ENCODE peak calls at places on chromosomes 2 and 18, in ten cellular contexts. G is astrocyte of the spinal cord; R is choroid plexus epithelial cell; U is activated CD4-positive, CD25-positive, alpha-beta regulatory T cell treated with anti-CD3 and anti-CD28 coated beads, Interleukin-2, amount 50 U/mL, for 72 hours; V is WTC11; T is kidney epithelial cell; F is ovary; M is mesendoderm; C is NCI-H2171 treated with DMSO at 0.1 percent for 48 hours; Z is GM20000. P is an unnamed sample.
A peak's percentile ranks its signal among the peaks of the same experiment; 100 is the strongest.

GRCh38 chr18:56823986-56824385 is 172.8 kb downstream of the WDR7 start:
- DNase-seq in G (no peak), R (no peak), U (no peak), V (no peak), T (no peak), F (no peak), M (peak; percentile 18), C (no peak), Z (no peak), P (no peak)

GRCh38 chr2:74440378-74441110 is 1.2 kb downstream of the RTKN start:
- DNase-seq in G (peak; percentile 78), R (peak; percentile 77), U (no peak), V (peak; percentile 83), T (no peak), F (peak; percentile 67), M (peak; percentile 96), C (peak; percentile 82), Z (peak; percentile 98), P (peak; percentile 95)

GRCh38 chr2:219736196-219736595 is 108.8 kb downstream of the SLC4A3 start:
- DNase-seq in G (peak; percentile 80), R (peak; percentile 85), U (no peak), V (no peak), T (no peak), F (no peak), M (peak; percentile 82), C (peak; percentile 80), Z (peak; percentile 24), P (no peak)

GRCh38 chr2:156190532-156190931 is 142.0 kb downstream of the NR4A2 start:
- DNase-seq in G (no peak), R (no peak), U (no peak), V (no peak), T (no peak), F (no peak), M (no peak), C (no peak), Z (no peak), P (no peak)

GRCh38 chr2:215736653-215737290 is 276.6 kb downstream of the MREG start:
- DNase-seq in G (peak; percentile 60), R (peak; percentile 75), U (no peak), V (peak; percentile 31), T (no peak), F (no peak), M (peak; percentile 86), C (no peak), Z (no peak), P (no peak)

GRCh38 chr2:96107883-96108551 is 8.4 kb downstream of the ADRA2B start:
- DNase-seq in G (no peak), R (no peak), U (no peak), V (peak; percentile 38), T (no peak), F (peak; percentile 8), M (peak; percentile 16), C (no peak), Z (no peak), P (no peak)

GRCh38 chr18:21265971-21266673 is 24.1 kb downstream of the GREB1L start:
- DNase-seq in G (no peak), R (no peak), U (no peak), V (no peak), T (no peak), F (no peak), M (no peak), C (no peak), Z (no peak), P (no peak)

GRCh38 chr2:27977623-27978312 is 87.2 kb downstream of the BABAM2 start:
- DNase-seq in G (peak; percentile 94), R (peak; percentile 95), U (no peak), V (no peak), T (peak; percentile 75), F (no peak), M (no peak), C (no peak), Z (no peak), P (no peak)

GRCh38 chr2:120344991-120345975 is 653 bp upstream of the INHBB start:
- DNase-seq in G (no peak), R (no peak), U (peak; percentile 43), V (no peak), T (no peak), F (peak; percentile 28), M (no peak), C (peak; percentile 41), Z (peak; percentile 59), P (no peak)

GRCh38 chr2:46073540-46074018 is 223.6 kb upstream of the EPAS1 start:
- DNase-seq in G (peak; percentile 97), R (peak; percentile 93), U (no peak), V (no peak), T (peak; percentile 95), F (no peak), M (peak; percentile 42), C (peak; percentile 43), Z (no peak), P (peak; percentile 33)

GRCh38 chr2:220015576-220015975 is 388.1 kb downstream of the SLC4A3 start:
- DNase-seq in G (no peak), R (no peak), U (no peak), V (no peak), T (no peak), F (no peak), M (no peak), C (no peak), Z (no peak), P (no peak)

GRCh38 chr18:27843783-27844415 is 333.0 kb downstream of the CDH2 start:
- DNase-seq in G (peak; percentile 75), R (peak; percentile 83), U (no peak), V (no peak), T (peak; percentile 81), F (no peak), M (peak; percentile 25), C (no peak), Z (no peak), P (no peak)

GRCh38 chr2:30422437-30422805 is 24.6 kb upstream of the LCLAT1 start:
- DNase-seq in G (no peak), R (no peak), U (peak; percentile 62), V (no peak), T (no peak), F (no peak), M (peak; percentile 34), C (no peak), Z (peak; percentile 52), P (no peak)

GRCh38 chr2:15279181-15279876 is 281.8 kb downstream of the NBAS start:
- DNase-seq in G (no peak), R (no peak), U (no peak), V (no peak), T (no peak), F (no peak), M (no peak), C (no peak), Z (no peak), P (no peak)

GRCh38 chr18:12038082-12038660 is 55.5 kb upstream of the ANKRD62 start:
- DNase-seq in G (no peak), R (no peak), U (no peak), V (peak; percentile 38), T (no peak), F (no peak), M (peak; percentile 31), C (no peak), Z (no peak), P (peak; percentile 76)

GRCh38 chr2:439077-439476 is 151.2 kb upstream of the ALKAL2 start:
- DNase-seq in G (no peak), R (no peak), U (no peak), V (no peak), T (no peak), F (no peak), M (no peak), C (peak; percentile 92), Z (no peak), P (no peak)

GRCh38 chr2:86566828-86567205 is 3.6 kb upstream of the CHMP3 start:
- DNase-seq in G (no peak), R (no peak), U (no peak), V (no peak), T (no peak), F (no peak), M (no peak), C (no peak), Z (no peak), P (no peak)

GRCh38 chr2:121888189-121888557 is 132.7 kb downstream of the TSN start:
- DNase-seq in G (no peak), R (no peak), U (no peak), V (peak; percentile 78), T (no peak), F (no peak), M (peak; percentile 71), C (no peak), Z (no peak), P (no peak)

GRCh38 chr2:60612028-60612427 is 58.6 kb upstream of the BCL11A start:
- DNase-seq in G (no peak), R (no peak), U (no peak), V (no peak), T (no peak), F (no peak), M (no peak), C (no peak), Z (no peak), P (no peak)

GRCh38 chr2:120736955-120737801 is 1.5 kb downstream of the GLI2 start:
- DNase-seq in G (peak; percentile 89), R (peak; percentile 87), U (no peak), V (peak; percentile 73), T (no peak), F (peak; percentile 83), M (peak; percentile 97), C (peak; percentile 57), Z (no peak), P (peak; percentile 84)

GRCh38 chr2:54579682-54580349 is 123.7 kb downstream of the SPTBN1 start:
- DNase-seq in G (no peak), R (no peak), U (peak; percentile 55), V (no peak), T (no peak), F (no peak), M (no peak), C (no peak), Z (peak; percentile 63), P (no peak)

GRCh38 chr2:65658871-65659270 is 226.5 kb upstream of the SPRED2 start:
- DNase-seq in G (peak; percentile 32), R (peak; percentile 66), U (no peak), V (no peak), T (peak; percentile 23), F (no peak), M (no peak), C (no peak), Z (no peak), P (no peak)

GRCh38 chr2:6538607-6539006 is 327.1 kb downstream of the CMPK2 start:
- DNase-seq in G (no peak), R (peak; percentile 2), U (no peak), V (no peak), T (no peak), F (no peak), M (no peak), C (no peak), Z (no peak), P (no peak)

GRCh38 chr2:214574077-214574775 is 163.4 kb downstream of the VWC2L start:
- DNase-seq in G (no peak), R (peak; percentile 2), U (no peak), V (no peak), T (no peak), F (no peak), M (no peak), C (peak; percentile 68), Z (no peak), P (no peak)